ENCODE peak calls at places on chromosomes 13 and 19, in seven cellular contexts. I is IMR-90; N is AG08395; C is astrocyte of the cerebellum; V is T-helper 1 cell; E is SJSA1; P is stimulated activated CD4-positive, alpha-beta T cell treated with anti-CD3 and anti-CD28 coated beads, Interleukin-15, amount 100 ng/mL, for 1 hour. L is an unnamed sample.

GRCh38 chr13:95100525-95101121 is 200.6 kb downstream of the ABCC4 start:
- DNase-seq in V (no peak), N (peak), C (no peak), I (peak), E (peak), P (no peak), L (peak)

GRCh38 chr13:102812616-102813287 is 13.8 kb downstream of the BIVM start:
- DNase-seq in E (no peak), C (no peak), N (peak), I (peak), V (no peak), P (no peak), L (no peak)

GRCh38 chr19:46408611-46409039 is 4.7 kb downstream of the CCDC8 start:
- DNase-seq in E (no peak), I (peak), V (no peak), N (peak), C (no peak), P (no peak), L (no peak)

GRCh38 chr19:49855676-49856573 is 5.0 kb downstream of the PTOV1 start:
- DNase-seq in P (no peak), N (no peak), V (no peak), E (no peak), I (no peak), C (no peak), L (no peak)

GRCh38 chr13:113058129-113058987 is 47.2 kb upstream of the F7 start:
- DNase-seq in N (no peak), I (no peak), E (no peak), C (no peak), P (no peak), V (no peak), L (no peak)

GRCh38 chr13:21637296-21637695 is 33.3 kb upstream of the MICU2 start:
- DNase-seq in P (no peak), E (peak), V (no peak), N (no peak), I (peak), C (no peak), L (peak)

GRCh38 chr13:31885994-31886393 is 145.6 kb upstream of the FRY start:
- DNase-seq in P (no peak), C (no peak), N (no peak), I (peak), E (no peak), V (no peak), L (no peak)

GRCh38 chr19:3986260-3987041 is 1.2 kb upstream of the EEF2 start:
- DNase-seq in P (no peak), I (peak), C (no peak), N (peak), V (peak), E (no peak), L (peak)

GRCh38 chr13:62324842-62325241 is 909.2 kb upstream of the PCDH20 start:
- DNase-seq in V (no peak), I (no peak), N (no peak), C (no peak), E (no peak), P (no peak), L (no peak)

GRCh38 chr19:4516199-4516938 is 1.9 kb downstream of the PLIN4 start:
- DNase-seq in V (no peak), P (no peak), N (no peak), I (no peak), E (no peak), C (no peak), L (no peak)

GRCh38 chr19:48468806-48469055 is 438 bp upstream of the CYTH2 start:
- DNase-seq in C (no peak), I (no peak), E (no peak), V (no peak), N (no peak), P (no peak), L (no peak)

GRCh38 chr13:83515267-83515666 is 367.0 kb downstream of the SLITRK1 start:
- DNase-seq in C (peak), N (no peak), E (no peak), V (no peak), P (no peak), I (peak), L (no peak)

GRCh38 chr19:55247621-55248099 is 11.2 kb downstream of the PPP6R1 start:
- DNase-seq in E (no peak), C (no peak), I (no peak), N (peak), P (no peak), V (no peak), L (no peak)

GRCh38 chr13:95154441-95154886 is 146.8 kb downstream of the ABCC4 start:
- DNase-seq in P (no peak), I (no peak), N (peak), C (no peak), E (no peak), V (no peak), L (no peak)

GRCh38 chr19:32812571-32812970 is 57.0 kb downstream of the SLC7A9 start:
- DNase-seq in E (no peak), N (no peak), V (no peak), C (no peak), P (no peak), I (no peak), L (no peak)

GRCh38 chr13:104837756-104838155 is 1697.7 kb downstream of the EFNB2 start:
- DNase-seq in P (no peak), V (no peak), E (no peak), C (no peak), I (no peak), N (no peak), L (no peak)

GRCh38 chr13:103965506-103966243 is 899.5 kb upstream of the SLC10A2 start:
- DNase-seq in I (no peak), P (no peak), C (no peak), N (no peak), V (no peak), E (no peak), L (no peak)

GRCh38 chr13:42971670-42972355 is 20.2 kb downstream of the EPSTI1 start:
- DNase-seq in P (no peak), N (no peak), V (no peak), C (no peak), E (no peak), I (peak), L (no peak)

GRCh38 chr13:24651718-24652345 is 28.4 kb upstream of the ATP12A start:
- DNase-seq in V (no peak), I (no peak), C (no peak), P (no peak), E (no peak), N (no peak), L (no peak)

GRCh38 chr19:13029893-13030292 is 34.6 kb downstream of the NFIX start:
- DNase-seq in E (no peak), N (no peak), P (no peak), I (no peak), V (no peak), C (no peak), L (no peak)

GRCh38 chr13:40221460-40222201 is 444.8 kb downstream of the FOXO1 start:
- DNase-seq in N (peak), C (peak), P (no peak), E (no peak), V (peak), I (no peak), L (no peak)

GRCh38 chr13:27933580-27934328 is 14.0 kb downstream of the PDX1 start:
- DNase-seq in P (no peak), C (no peak), E (no peak), V (no peak), N (no peak), I (no peak), L (no peak)

GRCh38 chr13:20134732-20135131 is 26.1 kb downstream of the GJA3 start:
- DNase-seq in V (no peak), P (no peak), N (no peak), E (no peak), I (no peak), C (no peak), L (no peak)

GRCh38 chr19:10011974-10012373 is 1.3 kb upstream of the RDH8 start:
- DNase-seq in E (no peak), I (no peak), N (no peak), P (no peak), V (no peak), C (no peak), L (no peak)

GRCh38 chr19:44694184-44694579 is 4.8 kb upstream of the CEACAM16 start:
- DNase-seq in V (no peak), P (no peak), C (no peak), I (no peak), E (no peak), N (no peak), L (no peak)

GRCh38 chr13:77981191-77981925 is 62.7 kb upstream of the EDNRB start:
- DNase-seq in C (no peak), N (no peak), P (no peak), V (no peak), I (peak), E (no peak), L (no peak)

GRCh38 chr13:77503398-77503797 is 32.1 kb upstream of the SCEL start:
- DNase-seq in V (no peak), C (no peak), N (no peak), I (no peak), P (no peak), E (no peak), L (no peak)

GRCh38 chr13:85567909-85568308 is 231.3 kb downstream of the SLITRK6 start:
- DNase-seq in P (no peak), N (no peak), I (no peak), C (no peak), V (no peak), E (no peak), L (no peak)

GRCh38 chr19:1279782-1280341 is 4.5 kb downstream of the FAM174C start:
- DNase-seq in P (peak), V (peak), C (peak), E (peak), N (peak), I (peak), L (peak)

L was measured in SW 1271.